ENCODE peak calls at places on chromosomes 13 and 19, in ten cellular contexts. One of them, this sample, is unnamed. For H3K4me1, the result is how much of the 10 kb centered on the place peaks cover.

GRCh38 chr13:41652735-41653361 is 195.5 kb downstream of the RGCC start:
- DNase-seq in RWPE2: no peak
- DNase-seq in right lobe of liver: no peak
- DNase-seq in neural progenitor cell: peak
- DNase-seq in mucosa of descending colon: no peak
- DNase-seq in fibroblast of lung: peak
- DNase-seq in transverse colon: no peak
- DNase-seq in adrenal gland: no peak
- DNase-seq in psoas muscle: no peak
- DNase-seq in heart right ventricle: peak
- DNase-seq in this sample: no peak

GRCh38 chr19:50925734-50926133 is 14.5 kb upstream of the KLK4 start:
- DNase-seq in heart right ventricle: no peak
- DNase-seq in right lobe of liver: no peak
- DNase-seq in fibroblast of lung: no peak
- DNase-seq in mucosa of descending colon: no peak
- DNase-seq in psoas muscle: no peak
- DNase-seq in adrenal gland: no peak
- DNase-seq in RWPE2: no peak
- DNase-seq in neural progenitor cell: no peak
- DNase-seq in transverse colon: no peak
- DNase-seq in this sample: no peak

GRCh38 chr13:95643814-95644598 is 500 bp downstream of the DZIP1 start:
- DNase-seq in heart right ventricle: no peak
- DNase-seq in fibroblast of lung: peak
- DNase-seq in adrenal gland: no peak
- DNase-seq in RWPE2: peak
- DNase-seq in mucosa of descending colon: no peak
- DNase-seq in right lobe of liver: no peak
- DNase-seq in neural progenitor cell: peak
- DNase-seq in psoas muscle: peak
- DNase-seq in transverse colon: no peak
- DNase-seq in this sample: peak

GRCh38 chr19:28605501-28606268 is 607.3 kb downstream of the UQCRFS1 start:
- DNase-seq in psoas muscle: no peak
- DNase-seq in mucosa of descending colon: no peak
- DNase-seq in right lobe of liver: no peak
- DNase-seq in transverse colon: no peak
- DNase-seq in neural progenitor cell: no peak
- DNase-seq in fibroblast of lung: no peak
- DNase-seq in RWPE2: no peak
- DNase-seq in heart right ventricle: no peak
- DNase-seq in adrenal gland: no peak
- DNase-seq in this sample: no peak

GRCh38 chr13:51499841-51500240 is 47.0 kb upstream of the INTS6 start:
- DNase-seq in right lobe of liver: no peak
- DNase-seq in heart right ventricle: no peak
- DNase-seq in mucosa of descending colon: no peak
- DNase-seq in psoas muscle: no peak
- DNase-seq in adrenal gland: no peak
- DNase-seq in RWPE2: no peak
- DNase-seq in neural progenitor cell: no peak
- DNase-seq in transverse colon: no peak
- DNase-seq in fibroblast of lung: no peak
- DNase-seq in this sample: no peak

GRCh38 chr19:43148233-43148632 is 38.1 kb downstream of the PSG5 start:
- DNase-seq in heart right ventricle: no peak
- DNase-seq in neural progenitor cell: no peak
- DNase-seq in RWPE2: no peak
- DNase-seq in psoas muscle: no peak
- DNase-seq in right lobe of liver: no peak
- DNase-seq in transverse colon: no peak
- DNase-seq in adrenal gland: no peak
- DNase-seq in fibroblast of lung: peak
- DNase-seq in mucosa of descending colon: no peak
- DNase-seq in this sample: no peak

GRCh38 chr19:39906283-39906682 is 28.2 kb downstream of the FCGBP start:
- DNase-seq in fibroblast of lung: no peak
- DNase-seq in RWPE2: no peak
- DNase-seq in right lobe of liver: peak
- DNase-seq in neural progenitor cell: no peak
- DNase-seq in heart right ventricle: no peak
- DNase-seq in psoas muscle: no peak
- DNase-seq in transverse colon: no peak
- DNase-seq in mucosa of descending colon: no peak
- DNase-seq in adrenal gland: no peak
- DNase-seq in this sample: peak

GRCh38 chr19:46297700-46298476 is 1.0 kb downstream of the HIF3A start:
- DNase-seq in right lobe of liver: peak
- DNase-seq in heart right ventricle: peak
- DNase-seq in psoas muscle: peak
- DNase-seq in transverse colon: peak
- DNase-seq in adrenal gland: peak
- DNase-seq in RWPE2: no peak
- DNase-seq in neural progenitor cell: peak
- DNase-seq in mucosa of descending colon: peak
- DNase-seq in fibroblast of lung: peak
- DNase-seq in this sample: no peak

GRCh38 chr19:37941820-37942515 is 35.0 kb downstream of the SIPA1L3 start:
- DNase-seq in right lobe of liver: no peak
- DNase-seq in fibroblast of lung: no peak
- DNase-seq in transverse colon: peak
- DNase-seq in adrenal gland: no peak
- DNase-seq in neural progenitor cell: peak
- DNase-seq in heart right ventricle: no peak
- DNase-seq in mucosa of descending colon: no peak
- DNase-seq in RWPE2: no peak
- DNase-seq in psoas muscle: no peak
- DNase-seq in this sample: peak

GRCh38 chr13:112672651-112673284 is 17.1 kb upstream of the ATP11A start:
- DNase-seq in fibroblast of lung: no peak
- DNase-seq in neural progenitor cell: no peak
- DNase-seq in right lobe of liver: no peak
- DNase-seq in transverse colon: no peak
- DNase-seq in RWPE2: no peak
- DNase-seq in heart right ventricle: no peak
- DNase-seq in psoas muscle: no peak
- DNase-seq in adrenal gland: peak
- DNase-seq in mucosa of descending colon: no peak
- DNase-seq in this sample: no peak

GRCh38 chr13:80082396-80083096 is 258.4 kb downstream of the SPRY2 start:
- DNase-seq in heart right ventricle: no peak
- DNase-seq in neural progenitor cell: no peak
- DNase-seq in right lobe of liver: no peak
- DNase-seq in RWPE2: no peak
- DNase-seq in mucosa of descending colon: no peak
- DNase-seq in fibroblast of lung: peak
- DNase-seq in transverse colon: no peak
- DNase-seq in psoas muscle: no peak
- DNase-seq in adrenal gland: no peak
- DNase-seq in this sample: no peak

GRCh38 chr19:33553530-33554310 is 32.1 kb upstream of the PEPD start:
- DNase-seq in mucosa of descending colon: no peak
- DNase-seq in psoas muscle: no peak
- DNase-seq in fibroblast of lung: no peak
- DNase-seq in adrenal gland: no peak
- DNase-seq in RWPE2: no peak
- DNase-seq in transverse colon: no peak
- DNase-seq in neural progenitor cell: no peak
- DNase-seq in heart right ventricle: no peak
- DNase-seq in right lobe of liver: no peak
- DNase-seq in this sample: peak

GRCh38 chr13:100235311-100235901 is 146.5 kb downstream of the PCCA start:
- DNase-seq in neural progenitor cell: peak
- DNase-seq in RWPE2: no peak
- DNase-seq in adrenal gland: no peak
- DNase-seq in heart right ventricle: peak
- DNase-seq in right lobe of liver: no peak
- DNase-seq in mucosa of descending colon: no peak
- DNase-seq in transverse colon: no peak
- DNase-seq in psoas muscle: no peak
- DNase-seq in fibroblast of lung: peak
- DNase-seq in this sample: no peak

GRCh38 chr13:42977219-42977659 is 14.8 kb downstream of the EPSTI1 start:
- DNase-seq in RWPE2: no peak
- DNase-seq in heart right ventricle: no peak
- DNase-seq in mucosa of descending colon: no peak
- DNase-seq in right lobe of liver: no peak
- DNase-seq in transverse colon: no peak
- DNase-seq in adrenal gland: no peak
- DNase-seq in fibroblast of lung: no peak
- DNase-seq in psoas muscle: no peak
- DNase-seq in neural progenitor cell: no peak
- DNase-seq in this sample: no peak

GRCh38 chr19:3478409-3479176 is 1.7 kb downstream of the SMIM24 start:
- DNase-seq in transverse colon: no peak
- DNase-seq in RWPE2: no peak
- DNase-seq in neural progenitor cell: no peak
- DNase-seq in mucosa of descending colon: no peak
- DNase-seq in fibroblast of lung: no peak
- DNase-seq in right lobe of liver: no peak
- DNase-seq in heart right ventricle: no peak
- DNase-seq in adrenal gland: no peak
- DNase-seq in psoas muscle: no peak
- DNase-seq in this sample: no peak

GRCh38 chr19:10142701-10143375 is 23.1 kb upstream of the EIF3G start:
- DNase-seq in neural progenitor cell: no peak
- DNase-seq in fibroblast of lung: no peak
- DNase-seq in RWPE2: no peak
- DNase-seq in heart right ventricle: no peak
- DNase-seq in mucosa of descending colon: peak
- DNase-seq in psoas muscle: no peak
- DNase-seq in transverse colon: peak
- DNase-seq in adrenal gland: no peak
- DNase-seq in right lobe of liver: no peak
- DNase-seq in this sample: peak
- H3K4me1 ChIP-seq in neural progenitor cell: under half
- H3K4me1 ChIP-seq in fibroblast of lung: under half
- H3K4me1 ChIP-seq in RWPE2: under half
- H3K4me1 ChIP-seq in heart right ventricle: under half
- H3K4me1 ChIP-seq in mucosa of descending colon: under half
- H3K4me1 ChIP-seq in psoas muscle: under half
- H3K4me1 ChIP-seq in transverse colon: under half
- H3K4me1 ChIP-seq in adrenal gland: under half
- H3K4me1 ChIP-seq in right lobe of liver: under half
- H3K4me1 ChIP-seq in this sample: under half

GRCh38 chr13:85508683-85509329 is 290.4 kb downstream of the SLITRK6 start:
- DNase-seq in right lobe of liver: no peak
- DNase-seq in RWPE2: no peak
- DNase-seq in neural progenitor cell: no peak
- DNase-seq in psoas muscle: no peak
- DNase-seq in adrenal gland: no peak
- DNase-seq in mucosa of descending colon: no peak
- DNase-seq in transverse colon: no peak
- DNase-seq in heart right ventricle: no peak
- DNase-seq in fibroblast of lung: peak
- DNase-seq in this sample: peak
- TF ChIP-seq CTCF in right lobe of liver: no peak
- TF ChIP-seq CTCF in RWPE2: peak
- TF ChIP-seq CTCF in neural progenitor cell: no peak
- TF ChIP-seq CTCF in psoas muscle: no peak
- TF ChIP-seq CTCF in adrenal gland: no peak
- TF ChIP-seq CTCF in mucosa of descending colon: no peak
- TF ChIP-seq CTCF in transverse colon: no peak
- TF ChIP-seq CTCF in heart right ventricle: no peak
- TF ChIP-seq CTCF in fibroblast of lung: no peak
- TF ChIP-seq CTCF in this sample: no peak

DNA sequence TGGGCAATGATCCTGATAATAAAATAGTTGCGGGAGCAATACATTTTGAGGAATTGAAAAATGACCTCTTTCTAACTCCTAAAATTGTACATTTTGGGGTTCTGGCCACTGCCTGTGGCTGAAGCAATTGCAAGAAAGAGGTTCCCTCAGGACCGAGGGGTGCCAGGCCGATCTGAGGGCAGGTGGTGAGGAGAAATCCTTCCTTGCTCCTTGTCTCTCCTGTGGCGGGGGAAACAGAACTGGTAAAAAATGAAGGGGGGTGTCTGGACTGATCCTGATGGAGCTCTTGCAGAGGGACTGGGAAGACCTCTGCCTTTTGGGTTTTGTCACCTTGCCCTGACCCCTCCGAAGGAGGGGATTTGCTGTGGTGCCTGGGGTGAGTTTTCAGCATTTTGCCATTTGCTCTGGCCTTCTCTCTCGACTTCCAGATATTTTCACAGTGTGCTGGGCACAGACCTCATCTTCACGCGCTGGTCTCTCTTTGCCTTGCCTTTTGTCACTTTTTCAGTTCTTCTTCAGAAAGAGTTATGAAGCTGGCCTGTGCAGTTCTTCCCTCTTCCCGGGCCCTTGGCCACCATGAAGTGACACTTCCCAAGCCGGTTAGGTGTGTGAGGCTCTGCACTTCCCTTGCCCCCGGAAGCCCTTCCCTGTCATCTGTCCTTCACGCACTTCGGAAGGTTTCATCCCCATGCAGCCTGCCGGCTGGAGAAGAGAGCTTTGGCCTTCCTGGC is 22.2 kb downstream of the NFIX start:
- DNase-seq in transverse colon: no peak
- DNase-seq in fibroblast of lung: peak
- DNase-seq in heart right ventricle: no peak
- DNase-seq in adrenal gland: no peak
- DNase-seq in right lobe of liver: no peak
- DNase-seq in RWPE2: no peak
- DNase-seq in neural progenitor cell: no peak
- DNase-seq in psoas muscle: no peak
- DNase-seq in mucosa of descending colon: no peak
- DNase-seq in this sample: no peak
- H3K4me1 ChIP-seq in transverse colon: half or more
- H3K4me1 ChIP-seq in fibroblast of lung: under half
- H3K4me1 ChIP-seq in heart right ventricle: half or more
- H3K4me1 ChIP-seq in adrenal gland: half or more
- H3K4me1 ChIP-seq in right lobe of liver: under half
- H3K4me1 ChIP-seq in RWPE2: half or more
- H3K4me1 ChIP-seq in neural progenitor cell: under half
- H3K4me1 ChIP-seq in psoas muscle: half or more
- H3K4me1 ChIP-seq in mucosa of descending colon: under half
- H3K4me1 ChIP-seq in this sample: half or more

DNA sequence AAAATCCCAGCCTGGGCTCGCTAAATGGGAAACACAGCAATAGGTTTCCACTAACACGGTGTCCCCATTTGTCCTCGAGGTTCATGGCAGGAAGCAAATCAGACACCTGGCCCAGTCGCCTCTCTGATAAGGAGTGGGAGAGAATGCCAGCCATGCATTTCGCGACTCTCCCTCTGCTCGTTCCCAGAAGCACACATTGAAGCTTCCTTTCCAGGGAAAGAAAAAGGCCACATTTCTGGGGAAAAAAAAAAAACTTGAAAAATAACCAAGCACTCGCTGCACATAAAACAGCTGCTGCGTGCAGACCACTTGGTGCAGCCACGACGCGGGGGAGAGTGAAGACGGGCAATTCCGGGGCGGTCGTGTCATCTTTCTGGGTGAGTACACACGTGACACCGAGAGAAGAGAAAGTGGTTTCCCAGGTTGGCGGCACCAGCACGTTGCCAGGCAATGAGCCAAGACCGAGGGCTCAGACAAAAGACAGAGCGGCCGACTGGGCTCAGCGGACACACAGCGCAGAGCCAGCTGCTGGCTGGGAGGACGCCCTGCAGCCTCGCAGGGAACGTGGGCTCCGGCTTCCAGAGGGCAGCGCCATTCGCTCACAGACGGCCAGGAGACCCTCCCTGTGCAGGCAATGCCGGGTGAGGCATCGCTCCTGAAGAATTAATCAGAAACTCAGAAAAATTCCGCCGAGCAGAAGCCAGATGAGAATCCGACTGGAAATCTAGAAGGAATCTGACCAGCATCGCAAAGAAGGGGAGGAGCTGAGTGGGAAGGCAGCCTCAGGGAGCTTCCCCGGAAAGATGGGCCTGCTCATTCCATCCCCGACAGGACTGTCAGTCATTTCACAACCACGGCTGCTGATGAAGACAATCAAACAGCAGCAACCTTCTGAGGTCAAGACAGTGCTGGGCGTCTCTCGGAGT is 83.2 kb upstream of the IRS2 start:
- DNase-seq in fibroblast of lung: peak
- DNase-seq in transverse colon: peak
- DNase-seq in psoas muscle: peak
- DNase-seq in neural progenitor cell: no peak
- DNase-seq in adrenal gland: peak
- DNase-seq in right lobe of liver: peak
- DNase-seq in mucosa of descending colon: peak
- DNase-seq in heart right ventricle: peak
- DNase-seq in RWPE2: no peak
- DNase-seq in this sample: peak
- TF ChIP-seq CTCF in fibroblast of lung: peak
- TF ChIP-seq CTCF in transverse colon: no peak
- TF ChIP-seq CTCF in psoas muscle: no peak
- TF ChIP-seq CTCF in neural progenitor cell: no peak
- TF ChIP-seq CTCF in adrenal gland: peak
- TF ChIP-seq CTCF in right lobe of liver: peak
- TF ChIP-seq CTCF in mucosa of descending colon: no peak
- TF ChIP-seq CTCF in heart right ventricle: no peak
- TF ChIP-seq CTCF in RWPE2: peak
- TF ChIP-seq CTCF in this sample: no peak

This sample was measured in spleen.